ENCODE peak calls at places on chromosomes 5 and 9, in six cellular contexts. K is spleen, Z is heart left ventricle, J is uterus, O is stomach, X is A549. Q is an unnamed sample.

GRCh38 chr5:76819851-76820280 is 1.0 kb downstream of the F2RL1 start:
- DNase-seq in K (peak; percentile 75), Z (no peak), J (no peak), O (peak; percentile 56), X (peak; percentile 63), Q (no peak)

GRCh38 chr9:68949271-68950000 is 64.5 kb downstream of the PRKACG start:
- DNase-seq in K (no peak), Z (no peak), J (no peak), O (no peak), X (no peak), Q (peak; percentile 23)

GRCh38 chr5:161023591-161023990 is 171.6 kb upstream of the ATP10B start:
- DNase-seq in K (no peak), Z (no peak), J (no peak), O (no peak), X (no peak), Q (no peak)

GRCh38 chr9:78919701-78920100 is 622.8 kb downstream of the PSAT1 start:
- DNase-seq in K (no peak), Z (no peak), J (no peak), O (no peak), X (no peak), Q (no peak)

GRCh38 chr5:172641359-172642045 is 439 bp downstream of the NEURL1B start:
- DNase-seq in K (peak; percentile 56), Z (peak; percentile 74), J (peak; percentile 62), O (no peak), X (peak; percentile 23), Q (no peak)

GRCh38 chr5:76249601-76250000 is 153.5 kb upstream of the IQGAP2 start:
- DNase-seq in K (no peak), Z (no peak), J (no peak), O (no peak), X (no peak), Q (no peak)

GRCh38 chr9:131398204-131398603 is 4.3 kb downstream of the PRRC2B start:
- DNase-seq in K (peak; percentile 84), Z (no peak), J (no peak), O (peak; percentile 54), X (no peak), Q (peak; percentile 89)

GRCh38 chr5:162817381-162817780 is 620.0 kb upstream of the CCNG1 start:
- DNase-seq in K (no peak), Z (no peak), J (no peak), O (no peak), X (no peak), Q (no peak)

GRCh38 chr9:37134166-37134565 is 13.8 kb downstream of the ZCCHC7 start:
- DNase-seq in K (no peak), Z (no peak), J (no peak), O (no peak), X (no peak), Q (no peak)

GRCh38 chr5:10046681-10047080 is 203.0 kb downstream of the ATPSCKMT start:
- DNase-seq in K (no peak), Z (no peak), J (no peak), O (no peak), X (no peak), Q (no peak)

GRCh38 chr9:114037961-114038723 is 40.0 kb downstream of the AMBP start:
- DNase-seq in K (peak; percentile 60), Z (peak; percentile 8), J (no peak), O (no peak), X (no peak), Q (peak; percentile 26)

GRCh38 chr9:33159058-33159759 is 7.9 kb downstream of the B4GALT1 start:
- DNase-seq in K (peak; percentile 89), Z (peak; percentile 85), J (peak; percentile 73), O (no peak), X (peak; percentile 69), Q (peak; percentile 57)

GRCh38 chr9:104843644-104844226 is 79.8 kb downstream of the NIPSNAP3B start:
- DNase-seq in K (no peak), Z (no peak), J (no peak), O (no peak), X (no peak), Q (no peak)

GRCh38 chr5:91166040-91166807 is 216.9 kb downstream of the ARRDC3 start:
- DNase-seq in K (no peak), Z (no peak), J (no peak), O (no peak), X (no peak), Q (no peak)

GRCh38 chr9:83219154-83219923 is 156.4 kb upstream of the RASEF start:
- DNase-seq in K (peak; percentile 88), Z (peak; percentile 86), J (peak; percentile 75), O (peak; percentile 76), X (peak; percentile 58), Q (peak; percentile 79)

GRCh38 chr9:83218411-83219090 is 155.6 kb upstream of the RASEF start:
- DNase-seq in K (no peak), Z (no peak), J (no peak), O (no peak), X (no peak), Q (no peak)

GRCh38 chr9:83219924-83220438 is 157.0 kb upstream of the RASEF start:
- DNase-seq in K (no peak), Z (no peak), J (no peak), O (no peak), X (no peak), Q (no peak)

GRCh38 chr9:83220737-83221136 is 157.8 kb upstream of the RASEF start:
- DNase-seq in K (no peak), Z (no peak), J (no peak), O (peak; percentile 44), X (no peak), Q (no peak)
- TF ChIP-seq POLR2A in K (no peak), Z (no peak), J (no peak), O (no peak), X (no peak), Q (no peak)

GRCh38 chr5:93611900-93612898 is 29.2 kb downstream of the NR2F1 start:
- DNase-seq in K (peak; percentile 73), Z (no peak), J (no peak), O (no peak), X (peak; percentile 31), Q (peak; percentile 70)

GRCh38 chr5:93609756-93610155 is 26.7 kb downstream of the NR2F1 start:
- DNase-seq in K (no peak), Z (no peak), J (no peak), O (no peak), X (no peak), Q (no peak)

GRCh38 chr5:93607367-93608258 is 24.6 kb downstream of the NR2F1 start:
- DNase-seq in K (no peak), Z (no peak), J (no peak), O (no peak), X (peak; percentile 57), Q (peak; percentile 73)

GRCh38 chr5:93610581-93611167 is 27.7 kb downstream of the NR2F1 start:
- DNase-seq in K (no peak), Z (no peak), J (no peak), O (no peak), X (no peak), Q (no peak)

GRCh38 chr5:93611510-93611899 is 28.5 kb downstream of the NR2F1 start:
- DNase-seq in K (no peak), Z (no peak), J (no peak), O (no peak), X (no peak), Q (no peak)
- H3K4me3 ChIP-seq in K (no peak overlapping the region), Z (no peak overlapping the region), J (no peak overlapping the region), O (no peak overlapping the region), X (peak overlapping the region; percentile 31), Q (no peak overlapping the region)

GRCh38 chr5:148005788-148006520 is 57.8 kb upstream of the SPINK5 start:
- DNase-seq in K (no peak), Z (no peak), J (no peak), O (no peak), X (peak; percentile 42), Q (no peak)
- TF ChIP-seq CTCF in K (no peak), Z (no peak), J (no peak), O (no peak), X (no peak), Q (no peak)

GRCh38 chr9:36036780-36037579 is at the start of gene RECK:
- DNase-seq in K (peak; percentile 95), Z (peak; percentile 95), J (peak; percentile 89), O (peak; percentile 84), X (peak; percentile 62), Q (peak; percentile 91)
- TF ChIP-seq POLR2A in K (no peak), Z (no peak), J (peak; percentile 86), O (no peak), X (peak; percentile 62), Q (peak; percentile 34)

GRCh38 chr9:12696931-12697622 is 3.9 kb downstream of the TYRP1 start:
- DNase-seq in K (no peak), Z (no peak), J (no peak), O (no peak), X (no peak), Q (no peak)

GRCh38 chr9:12693141-12693540 is at the start of gene TYRP1:
- DNase-seq in K (no peak), Z (no peak), J (no peak), O (no peak), X (no peak), Q (no peak)

GRCh38 chr9:12694013-12694412 is 828 bp downstream of the TYRP1 start:
- DNase-seq in K (peak; percentile 49), Z (no peak), J (no peak), O (no peak), X (no peak), Q (no peak)

GRCh38 chr9:12697719-12698118 is 4.5 kb downstream of the TYRP1 start:
- DNase-seq in K (no peak), Z (no peak), J (no peak), O (no peak), X (no peak), Q (no peak)

GRCh38 chr9:12695474-12695873 is 2.3 kb downstream of the TYRP1 start:
- DNase-seq in K (no peak), Z (no peak), J (no peak), O (no peak), X (no peak), Q (no peak)
- H3K4me3 ChIP-seq in K (no peak overlapping the region), Z (peak overlapping the region; percentile 52), J (no peak overlapping the region), O (no peak overlapping the region), X (no peak overlapping the region), Q (no peak overlapping the region)

DNA sequence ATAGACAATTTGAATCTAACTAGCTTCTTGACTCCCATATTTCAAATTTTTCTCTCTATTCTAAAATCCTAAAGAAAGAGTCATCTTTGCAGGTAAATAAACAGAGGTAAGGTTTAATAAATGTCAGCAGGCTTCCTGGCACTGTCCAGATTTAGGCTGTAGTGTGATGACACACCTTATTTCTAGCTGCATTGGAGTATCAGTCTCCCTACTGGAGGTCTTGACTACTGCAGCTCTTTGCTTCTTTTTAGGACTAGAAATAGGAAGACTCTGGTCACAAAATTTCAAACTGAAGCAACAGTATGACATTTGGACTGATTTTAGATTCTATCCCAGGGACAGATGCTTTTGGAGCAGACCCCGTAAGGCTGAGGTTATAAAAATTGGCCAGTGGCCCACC is 40.7 kb upstream of the PPP3R2 start:
- DNase-seq in K (no peak), Z (no peak), J (no peak), O (no peak), X (no peak), Q (no peak)
- TF ChIP-seq CTCF in K (no peak), Z (no peak), J (no peak), O (no peak), X (no peak), Q (no peak)

Q was measured in Peyer's patch.